ENCODE peak calls at places on chromosomes 12 and 14, in seven cellular contexts. One of them, this sample, is unnamed.

GRCh38 chr14:95289323-95290010 is 30.2 kb downstream of the CLMN start:
- DNase-seq in frontal cortex: no peak
- DNase-seq in stimulated activated CD8-positive, alpha-beta memory T cell treated with anti-CD3 and anti-CD28 coated beads, Interleukin-4, amount 100 ng/mL, for 1 hour: no peak
- DNase-seq in NCI-H1092 treated with DMSO at 0.1 percent for 48 hours: no peak
- DNase-seq in PC-9: no peak
- DNase-seq in A549: no peak
- DNase-seq in fibroblast of gingiva: no peak
- DNase-seq in this sample: no peak

GRCh38 chr14:101215936-101216335 is 312.4 kb upstream of the RTL1 start:
- DNase-seq in stimulated activated CD8-positive, alpha-beta memory T cell treated with anti-CD3 and anti-CD28 coated beads, Interleukin-4, amount 100 ng/mL, for 1 hour: no peak
- DNase-seq in fibroblast of gingiva: no peak
- DNase-seq in A549: no peak
- DNase-seq in frontal cortex: no peak
- DNase-seq in NCI-H1092 treated with DMSO at 0.1 percent for 48 hours: no peak
- DNase-seq in PC-9: no peak
- DNase-seq in this sample: no peak

GRCh38 chr14:50001146-50001998 is 108.5 kb downstream of the ARF6 start:
- DNase-seq in A549: peak
- DNase-seq in PC-9: peak
- DNase-seq in NCI-H1092 treated with DMSO at 0.1 percent for 48 hours: no peak
- DNase-seq in fibroblast of gingiva: peak
- DNase-seq in frontal cortex: no peak
- DNase-seq in stimulated activated CD8-positive, alpha-beta memory T cell treated with anti-CD3 and anti-CD28 coated beads, Interleukin-4, amount 100 ng/mL, for 1 hour: no peak
- DNase-seq in this sample: peak

GRCh38 chr12:122928033-122928890 is 32.3 kb upstream of the VPS37B start:
- DNase-seq in stimulated activated CD8-positive, alpha-beta memory T cell treated with anti-CD3 and anti-CD28 coated beads, Interleukin-4, amount 100 ng/mL, for 1 hour: no peak
- DNase-seq in frontal cortex: no peak
- DNase-seq in PC-9: no peak
- DNase-seq in A549: no peak
- DNase-seq in NCI-H1092 treated with DMSO at 0.1 percent for 48 hours: no peak
- DNase-seq in fibroblast of gingiva: no peak
- DNase-seq in this sample: no peak

GRCh38 chr12:109126781-109127180 is 10.4 kb downstream of the ACACB start:
- DNase-seq in NCI-H1092 treated with DMSO at 0.1 percent for 48 hours: no peak
- DNase-seq in stimulated activated CD8-positive, alpha-beta memory T cell treated with anti-CD3 and anti-CD28 coated beads, Interleukin-4, amount 100 ng/mL, for 1 hour: no peak
- DNase-seq in fibroblast of gingiva: peak
- DNase-seq in frontal cortex: no peak
- DNase-seq in A549: no peak
- DNase-seq in PC-9: no peak
- DNase-seq in this sample: no peak

GRCh38 chr12:46680506-46680905 is 145.3 kb downstream of the SLC38A4 start:
- DNase-seq in fibroblast of gingiva: no peak
- DNase-seq in A549: no peak
- DNase-seq in PC-9: no peak
- DNase-seq in frontal cortex: no peak
- DNase-seq in NCI-H1092 treated with DMSO at 0.1 percent for 48 hours: no peak
- DNase-seq in stimulated activated CD8-positive, alpha-beta memory T cell treated with anti-CD3 and anti-CD28 coated beads, Interleukin-4, amount 100 ng/mL, for 1 hour: no peak
- DNase-seq in this sample: no peak

GRCh38 chr14:32428149-32428548 is 99.1 kb downstream of the AKAP6 start:
- DNase-seq in fibroblast of gingiva: no peak
- DNase-seq in NCI-H1092 treated with DMSO at 0.1 percent for 48 hours: peak
- DNase-seq in PC-9: no peak
- DNase-seq in stimulated activated CD8-positive, alpha-beta memory T cell treated with anti-CD3 and anti-CD28 coated beads, Interleukin-4, amount 100 ng/mL, for 1 hour: no peak
- DNase-seq in frontal cortex: no peak
- DNase-seq in A549: no peak
- DNase-seq in this sample: no peak

GRCh38 chr14:54652188-54652889 is 85.4 kb downstream of the SAMD4A start:
- DNase-seq in A549: peak
- DNase-seq in frontal cortex: peak
- DNase-seq in fibroblast of gingiva: peak
- DNase-seq in stimulated activated CD8-positive, alpha-beta memory T cell treated with anti-CD3 and anti-CD28 coated beads, Interleukin-4, amount 100 ng/mL, for 1 hour: no peak
- DNase-seq in NCI-H1092 treated with DMSO at 0.1 percent for 48 hours: no peak
- DNase-seq in PC-9: peak
- DNase-seq in this sample: peak

This sample was measured in upper lobe of left lung.